ENCODE peak calls at places on chromosomes 7 and 10, in ten cellular contexts. F is chondrocyte; D is NCI-H510A treated with DMSO at 0.1 percent for 48 hours; A is activated T-helper 1 cell treated with anti-CD3 and anti-CD28 coated beads, Interleukin-12 subunit alpha, Interleukin-12 subunit beta, Interleukin-2, Interleukin-4 antibody, amounts not matched to agents 30 ng/mL and 10 ng/mL and 1 ng/mL, durations not matched to agents 14 hours and 24 hours and 36 hours; W is amygdala; G is T47D; Q is gastrocnemius medialis; J is PC-3; E is islet precursor cell; M is T-helper 2 cell treated with Interferon-gamma antibody and Interleukin-4, amounts not matched to agents 5 μg/mL and 100 μg/mL, for 36 hours. I is an unnamed sample.

GRCh38 chr10:15472431-15473400 is 101.6 kb upstream of the FAM171A1 start:
- DNase-seq in F (no peak), G (no peak), J (peak), E (no peak), D (no peak), M (no peak), A (no peak), Q (no peak), W (no peak), I (no peak)

GRCh38 chr7:99224263-99224947 is 16.5 kb upstream of the KPNA7 start:
- DNase-seq in D (no peak), F (no peak), A (no peak), M (peak), J (peak), G (no peak), E (peak), Q (peak), W (no peak), I (no peak)

GRCh38 chr7:29091722-29092121 is 54.6 kb downstream of the CPVL start:
- DNase-seq in W (no peak), M (no peak), G (no peak), Q (no peak), F (no peak), J (no peak), A (no peak), E (no peak), D (no peak), I (peak)

GRCh38 chr10:85995791-85996190 is 370.8 kb downstream of the GRID1 start:
- DNase-seq in E (no peak), M (no peak), J (peak), D (peak), F (no peak), G (peak), A (no peak), W (no peak), Q (no peak), I (no peak)

GRCh38 chr7:128176696-128177095 is 64.4 kb upstream of the LEP start:
- DNase-seq in E (peak), M (no peak), J (peak), A (no peak), Q (no peak), W (no peak), F (no peak), D (no peak), G (no peak), I (no peak)

GRCh38 chr7:43615558-43616145 is 32.7 kb downstream of the STK17A start:
- DNase-seq in W (no peak), J (no peak), A (no peak), M (no peak), G (no peak), D (no peak), Q (no peak), F (no peak), E (no peak), I (no peak)

GRCh38 chr10:70963271-70963670 is 74.9 kb upstream of the PCBD1 start:
- DNase-seq in F (peak), A (no peak), E (no peak), J (no peak), W (no peak), G (no peak), Q (no peak), D (no peak), M (no peak), I (no peak)

GRCh38 chr7:44665531-44666213 is 59.2 kb downstream of the OGDH start:
- DNase-seq in E (peak), G (no peak), A (no peak), Q (peak), W (no peak), M (no peak), J (no peak), D (no peak), F (no peak), I (no peak)

GRCh38 chr10:99711129-99711719 is 20.7 kb downstream of the COX15 start:
- DNase-seq in F (no peak), W (peak), M (no peak), G (peak), E (no peak), Q (no peak), A (peak), J (peak), D (peak), I (no peak)

GRCh38 chr7:23472046-23472445 is 1.8 kb upstream of the IGF2BP3 start:
- DNase-seq in G (no peak), A (no peak), E (no peak), J (no peak), F (no peak), D (no peak), W (no peak), Q (no peak), M (no peak), I (peak)

GRCh38 chr10:110504111-110504735 is 6.5 kb downstream of the DUSP5 start:
- DNase-seq in M (peak), A (peak), E (no peak), J (no peak), W (no peak), Q (peak), F (no peak), G (no peak), D (no peak), I (peak)

GRCh38 chr10:109403551-109403950 is 519.8 kb downstream of the XPNPEP1 start:
- DNase-seq in F (no peak), W (no peak), Q (no peak), A (no peak), G (no peak), J (peak), M (no peak), D (no peak), E (no peak), I (no peak)

GRCh38 chr7:91266067-91266930 is 2.1 kb downstream of the FZD1 start:
- DNase-seq in Q (no peak), A (no peak), J (no peak), M (no peak), F (peak), E (peak), W (no peak), G (no peak), D (peak), I (peak)

GRCh38 chr10:59633063-59633462 is 76.6 kb downstream of the SLC16A9 start:
- DNase-seq in J (no peak), D (no peak), A (no peak), E (no peak), W (no peak), M (no peak), G (no peak), Q (no peak), F (no peak), I (no peak)

I was measured in GM06990.